ENCODE peak calls at places on chromosomes 3 and 15, in nine cellular contexts. L, K, B, Y, I, O, A, W and S are unnamed samples.

GRCh38 chr3:9951962-9952805 is at the start of gene PRRT3:
- DNase-seq in L (peak), K (no peak), B (peak), Y (peak), I (peak), O (peak), A (no peak), W (peak), S (no peak)

GRCh38 chr15:33994005-33994615 is 25.8 kb downstream of the CHRM5 start:
- DNase-seq in L (peak), K (no peak), B (peak), Y (no peak), I (peak), O (peak), A (no peak), W (peak), S (no peak)

GRCh38 chr3:191070201-191070600 is 128.8 kb upstream of the OSTN start:
- DNase-seq in L (peak), K (no peak), B (no peak), Y (no peak), I (peak), O (peak), A (no peak), W (no peak), S (no peak)

GRCh38 chr15:66588537-66588936 is 22.7 kb upstream of the LCTL start:
- DNase-seq in L (no peak), K (no peak), B (no peak), Y (no peak), I (no peak), O (no peak), A (no peak), W (peak), S (no peak)

GRCh38 chr3:57992430-57993213 is 15.6 kb upstream of the FLNB start:
- DNase-seq in L (no peak), K (no peak), B (no peak), Y (no peak), I (no peak), O (no peak), A (no peak), W (no peak), S (no peak)

GRCh38 chr15:68367992-68368391 is 64.0 kb downstream of the ITGA11 start:
- DNase-seq in L (no peak), K (no peak), B (no peak), Y (no peak), I (no peak), O (no peak), A (no peak), W (no peak), S (no peak)

GRCh38 chr3:47347217-47347801 is 33.5 kb upstream of the PTPN23 start:
- DNase-seq in L (peak), K (no peak), B (no peak), Y (no peak), I (peak), O (peak), A (no peak), W (no peak), S (no peak)

GRCh38 chr3:8164145-8164544 is 337.5 kb upstream of the LMCD1 start:
- DNase-seq in L (no peak), K (no peak), B (no peak), Y (no peak), I (no peak), O (no peak), A (no peak), W (no peak), S (no peak)

GRCh38 chr15:93983501-93983900 is 247.9 kb upstream of the MCTP2 start:
- DNase-seq in L (no peak), K (no peak), B (no peak), Y (no peak), I (no peak), O (no peak), A (no peak), W (no peak), S (no peak)

GRCh38 chr3:9884555-9885165 is 4.6 kb upstream of the CIDEC start:
- DNase-seq in L (peak), K (peak), B (no peak), Y (no peak), I (peak), O (peak), A (no peak), W (no peak), S (no peak)

GRCh38 chr3:68256635-68257034 is 602.2 kb upstream of the SUCLG2 start:
- DNase-seq in L (peak), K (no peak), B (no peak), Y (peak), I (no peak), O (no peak), A (no peak), W (peak), S (no peak)

GRCh38 chr3:113773381-113773780 is 26.5 kb downstream of the ATP6V1A start:
- DNase-seq in L (no peak), K (no peak), B (no peak), Y (no peak), I (peak), O (peak), A (no peak), W (no peak), S (no peak)

GRCh38 chr3:124121379-124122336 is 129.7 kb upstream of the ROPN1 start:
- DNase-seq in L (no peak), K (no peak), B (no peak), Y (no peak), I (no peak), O (no peak), A (no peak), W (no peak), S (no peak)

GRCh38 chr3:59605318-59605717 is 555.5 kb upstream of the CFAP20DC start:
- DNase-seq in L (no peak), K (no peak), B (no peak), Y (no peak), I (no peak), O (no peak), A (no peak), W (no peak), S (no peak)

GRCh38 chr3:59895972-59896371 is 846.1 kb upstream of the CFAP20DC start:
- DNase-seq in L (no peak), K (no peak), B (no peak), Y (no peak), I (no peak), O (no peak), A (no peak), W (no peak), S (no peak)

GRCh38 chr3:23312866-23313265 is 109.7 kb downstream of the UBE2E2 start:
- DNase-seq in L (no peak), K (no peak), B (no peak), Y (no peak), I (peak), O (peak), A (no peak), W (no peak), S (no peak)

GRCh38 chr15:74370471-74370870 is 3.0 kb upstream of the CYP11A1 start:
- DNase-seq in L (no peak), K (no peak), B (no peak), Y (no peak), I (no peak), O (no peak), A (no peak), W (no peak), S (no peak)

GRCh38 chr3:149400645-149401044 is 23.2 kb upstream of the TM4SF1 start:
- DNase-seq in L (no peak), K (no peak), B (no peak), Y (no peak), I (no peak), O (no peak), A (no peak), W (no peak), S (no peak)

GRCh38 chr15:72167445-72167844 is 30.1 kb downstream of the GRAMD2A start:
- DNase-seq in L (no peak), K (no peak), B (no peak), Y (no peak), I (no peak), O (no peak), A (no peak), W (no peak), S (no peak)

GRCh38 chr15:47857384-47858168 is 140.3 kb downstream of the SEMA6D start:
- DNase-seq in L (no peak), K (no peak), B (no peak), Y (no peak), I (no peak), O (no peak), A (no peak), W (no peak), S (no peak)

GRCh38 chr15:50148362-50148963 is 29.4 kb upstream of the ATP8B4 start:
- DNase-seq in L (peak), K (no peak), B (peak), Y (no peak), I (peak), O (peak), A (no peak), W (peak), S (no peak)

GRCh38 chr3:195732951-195733350 is 12.2 kb downstream of the MUC20 start:
- DNase-seq in L (no peak), K (no peak), B (no peak), Y (no peak), I (no peak), O (no peak), A (no peak), W (no peak), S (no peak)

GRCh38 chr15:70867911-70868467 is 14.0 kb upstream of the LARP6 start:
- DNase-seq in L (peak), K (no peak), B (no peak), Y (no peak), I (peak), O (peak), A (no peak), W (no peak), S (no peak)

GRCh38 chr3:194328080-194328571 is 23.0 kb downstream of the CPN2 start:
- DNase-seq in L (peak), K (peak), B (no peak), Y (no peak), I (peak), O (peak), A (no peak), W (peak), S (no peak)

GRCh38 chr15:68821898-68822380 is 1.2 kb upstream of the ANP32A start:
- DNase-seq in L (no peak), K (no peak), B (no peak), Y (no peak), I (peak), O (no peak), A (no peak), W (peak), S (no peak)

GRCh38 chr3:172658344-172659245 is 52.3 kb downstream of the NCEH1 start:
- DNase-seq in L (peak), K (peak), B (no peak), Y (no peak), I (peak), O (peak), A (no peak), W (no peak), S (no peak)

DNA sequence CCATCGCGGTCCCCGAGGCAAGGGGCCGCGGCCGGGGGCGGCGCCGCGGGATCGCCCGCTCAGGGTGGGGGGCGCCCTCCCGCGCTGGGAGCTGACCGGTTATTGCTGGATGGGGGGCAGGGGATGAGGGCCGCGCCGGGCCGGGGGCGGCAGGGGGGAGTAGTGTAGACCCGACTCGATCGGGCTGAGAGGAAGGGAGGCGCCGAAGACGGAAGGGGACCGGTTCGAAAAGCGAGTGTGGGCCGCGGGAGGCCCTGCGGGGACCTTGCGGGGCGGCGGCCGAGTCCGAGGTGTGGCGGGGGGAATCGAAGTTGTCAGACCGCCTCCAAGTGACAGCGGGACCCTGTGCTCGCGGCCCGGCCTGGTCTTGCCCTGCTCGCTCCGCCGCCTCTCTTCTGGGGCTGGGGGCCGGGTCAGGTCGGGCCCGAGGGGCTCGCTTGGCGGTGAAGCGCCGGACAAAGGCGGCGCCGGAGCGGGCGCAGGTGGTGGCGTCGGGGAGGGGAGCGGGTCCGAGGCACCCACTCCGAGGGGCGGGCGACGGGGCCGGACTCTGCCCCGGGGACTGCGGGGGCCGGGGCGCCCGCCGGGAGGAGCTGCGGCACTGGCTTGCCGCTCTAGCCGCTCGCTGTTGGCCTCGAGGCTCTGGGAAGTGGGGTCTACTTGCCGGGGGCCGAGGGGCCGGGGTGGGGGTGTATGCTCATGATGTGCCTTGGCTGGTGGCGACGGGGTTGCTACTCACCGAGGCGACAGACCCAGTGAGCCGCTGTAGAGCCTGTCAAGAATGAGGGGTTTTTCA is 1.2 kb downstream of the BAHD1 start:
- DNase-seq in L (no peak), K (no peak), B (peak), Y (no peak), I (no peak), O (no peak), A (no peak), W (peak), S (no peak)
- TF ChIP-seq CTCF in L (no peak), K (no peak), B (no peak), Y (peak), I (no peak), O (no peak), A (no peak), W (peak), S (peak)

GRCh38 chr3:152960684-152961083 is 125.8 kb downstream of the P2RY1 start:
- DNase-seq in L (peak), K (no peak), B (no peak), Y (no peak), I (no peak), O (no peak), A (no peak), W (no peak), S (no peak)

GRCh38 chr3:152964901-152965609 is 130.1 kb downstream of the P2RY1 start:
- DNase-seq in L (no peak), K (no peak), B (no peak), Y (no peak), I (no peak), O (no peak), A (no peak), W (no peak), S (no peak)

GRCh38 chr3:152957488-152957887 is 122.6 kb downstream of the P2RY1 start:
- DNase-seq in L (no peak), K (no peak), B (no peak), Y (no peak), I (no peak), O (no peak), A (no peak), W (no peak), S (no peak)

GRCh38 chr3:152961323-152961722 is 126.4 kb downstream of the P2RY1 start:
- DNase-seq in L (peak), K (peak), B (no peak), Y (no peak), I (peak), O (peak), A (no peak), W (peak), S (no peak)
- TF ChIP-seq CTCF in L (peak), K (peak), B (peak), Y (no peak), I (peak), O (peak), A (peak), W (peak), S (peak)

GRCh38 chr3:11499144-11499543 is 144.6 kb downstream of the VGLL4 start:
- DNase-seq in L (peak), K (no peak), B (no peak), Y (no peak), I (peak), O (peak), A (no peak), W (no peak), S (no peak)
- TF ChIP-seq CTCF in L (no peak), K (no peak), B (no peak), Y (no peak), I (no peak), O (no peak), A (no peak), W (no peak), S (no peak)

GRCh38 chr15:65115086-65115485 is at the start of gene UBAP1L:
- DNase-seq in L (no peak), K (no peak), B (no peak), Y (no peak), I (no peak), O (no peak), A (no peak), W (no peak), S (no peak)
- TF ChIP-seq CTCF in L (no peak), K (no peak), B (no peak), Y (no peak), I (no peak), O (no peak), A (no peak), W (no peak), S (no peak)

GRCh38 chr3:51382947-51383578 is 2.0 kb upstream of the MANF start:
- DNase-seq in L (no peak), K (no peak), B (no peak), Y (no peak), I (no peak), O (no peak), A (no peak), W (no peak), S (no peak)

GRCh38 chr3:51385621-51386091 is 565 bp downstream of the MANF start:
- DNase-seq in L (no peak), K (no peak), B (no peak), Y (no peak), I (no peak), O (no peak), A (no peak), W (no peak), S (no peak)

GRCh38 chr3:51386159-51386851 is 1.2 kb downstream of the MANF start:
- DNase-seq in L (no peak), K (no peak), B (no peak), Y (no peak), I (no peak), O (no peak), A (no peak), W (no peak), S (no peak)

GRCh38 chr3:51384145-51384729 is 854 bp upstream of the MANF start:
- DNase-seq in L (no peak), K (no peak), B (no peak), Y (no peak), I (no peak), O (no peak), A (no peak), W (peak), S (no peak)

GRCh38 chr3:51384730-51385473 is at the start of gene MANF:
- DNase-seq in L (peak), K (peak), B (peak), Y (peak), I (peak), O (peak), A (peak), W (peak), S (peak)
- TF ChIP-seq CTCF in L (no peak), K (no peak), B (no peak), Y (no peak), I (no peak), O (no peak), A (no peak), W (no peak), S (no peak)

DNA sequence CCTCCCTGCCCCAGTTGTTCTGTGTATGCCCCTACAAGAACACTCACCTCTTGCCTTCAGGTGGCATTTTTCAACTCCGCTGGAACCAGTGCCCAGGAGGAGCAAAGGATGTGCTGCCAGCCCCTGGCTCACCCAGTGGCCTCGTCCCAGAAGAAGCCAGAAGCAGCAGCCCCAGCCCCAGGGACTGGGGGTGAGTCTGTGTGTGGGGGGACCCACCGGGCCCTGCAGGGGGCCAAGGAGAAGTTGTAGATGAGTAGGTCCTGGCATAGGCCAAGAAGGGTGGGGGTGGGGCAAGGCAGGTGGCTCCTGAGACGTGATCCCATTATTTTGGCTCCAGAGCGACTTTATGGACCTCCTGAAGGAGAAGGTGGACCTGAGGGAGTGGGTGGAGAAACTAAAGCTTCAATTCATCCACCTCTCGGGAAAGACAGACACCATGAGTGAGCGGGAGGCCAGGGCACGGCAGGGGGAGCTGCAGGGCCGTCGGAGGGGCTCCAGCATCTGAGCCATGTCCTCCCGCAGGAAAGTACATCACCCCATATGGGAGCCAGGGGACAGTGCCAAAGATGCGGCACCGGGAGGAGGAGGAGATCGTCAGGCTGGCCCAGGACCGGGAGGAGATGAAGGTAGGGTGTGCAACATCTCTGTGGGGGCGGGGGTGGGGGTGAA is 29.3 kb downstream of the NGRN start:
- DNase-seq in L (no peak), K (no peak), B (no peak), Y (no peak), I (no peak), O (no peak), A (no peak), W (no peak), S (peak)
- TF ChIP-seq CTCF in L (no peak), K (no peak), B (no peak), Y (no peak), I (peak), O (no peak), A (no peak), W (peak), S (no peak)

GRCh38 chr3:53626876-53627275 is 132.5 kb downstream of the CACNA1D start:
- DNase-seq in L (no peak), K (no peak), B (no peak), Y (no peak), I (no peak), O (no peak), A (no peak), W (no peak), S (no peak)
- TF ChIP-seq CTCF in L (no peak), K (no peak), B (no peak), Y (no peak), I (no peak), O (no peak), A (no peak), W (no peak), S (no peak)

GRCh38 chr15:89140595-89140994 is 52.3 kb downstream of the ABHD2 start:
- DNase-seq in L (no peak), K (no peak), B (no peak), Y (no peak), I (no peak), O (no peak), A (no peak), W (no peak), S (no peak)

GRCh38 chr15:89138999-89139612 is 50.9 kb downstream of the ABHD2 start:
- DNase-seq in L (no peak), K (no peak), B (no peak), Y (no peak), I (no peak), O (no peak), A (no peak), W (no peak), S (no peak)

GRCh38 chr15:89137926-89138325 is 49.7 kb downstream of the ABHD2 start:
- DNase-seq in L (no peak), K (no peak), B (no peak), Y (no peak), I (no peak), O (no peak), A (no peak), W (no peak), S (no peak)

GRCh38 chr15:89141885-89142284 is 53.6 kb downstream of the ABHD2 start:
- DNase-seq in L (no peak), K (no peak), B (no peak), Y (no peak), I (no peak), O (no peak), A (no peak), W (no peak), S (no peak)

GRCh38 chr15:89139613-89140499 is 51.6 kb downstream of the ABHD2 start:
- DNase-seq in L (no peak), K (no peak), B (no peak), Y (no peak), I (peak), O (peak), A (no peak), W (peak), S (no peak)
- TF ChIP-seq CTCF in L (no peak), K (peak), B (peak), Y (no peak), I (peak), O (peak), A (no peak), W (peak), S (peak)

GRCh38 chr3:133733226-133733625 is 13.0 kb upstream of the TF start:
- DNase-seq in L (no peak), K (no peak), B (no peak), Y (no peak), I (no peak), O (no peak), A (no peak), W (no peak), S (no peak)

GRCh38 chr3:133734305-133734704 is 11.9 kb upstream of the TF start:
- DNase-seq in L (no peak), K (no peak), B (no peak), Y (no peak), I (no peak), O (no peak), A (no peak), W (no peak), S (no peak)

DNA sequence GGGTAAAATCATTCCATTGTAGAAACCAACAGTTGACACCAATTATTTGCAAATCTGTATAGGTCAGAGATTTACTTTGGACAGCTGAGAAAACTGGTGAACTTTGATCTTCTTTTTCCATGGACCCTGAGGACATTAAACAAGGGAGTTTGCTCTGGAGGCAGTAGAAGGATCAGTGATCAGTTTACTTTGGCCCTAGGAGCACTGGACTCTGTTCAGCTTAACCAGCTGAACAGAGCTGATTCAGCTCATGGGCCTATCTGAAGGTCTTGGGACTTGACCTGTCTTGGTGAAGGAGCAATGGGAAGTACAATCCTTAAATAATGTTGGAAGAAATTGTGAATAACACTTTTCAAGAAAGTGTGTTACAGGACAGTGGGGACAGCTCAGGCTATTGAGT is 15.2 kb upstream of the TF start:
- DNase-seq in L (no peak), K (no peak), B (no peak), Y (no peak), I (no peak), O (no peak), A (no peak), W (no peak), S (no peak)
- TF ChIP-seq CTCF in L (no peak), K (no peak), B (no peak), Y (no peak), I (no peak), O (no peak), A (no peak), W (no peak), S (no peak)